ENCODE peak calls at places on chromosomes 2 and 18, in five cellular contexts. F is ovary, A is transverse colon, N is testis, D is right lobe of liver. I is an unnamed sample.
A peak's percentile ranks its signal among the peaks of the same experiment; 100 is the strongest.

GRCh38 chr2:216404010-216404618 is 8.2 kb upstream of the SMARCAL1 start:
- DNase-seq in D (peak; percentile 53), F (no peak), N (peak; percentile 54), A (peak; percentile 36), I (peak; percentile 35)

GRCh38 chr2:51424418-51424817 is 392.5 kb upstream of the NRXN1 start:
- DNase-seq in F (no peak), D (no peak), A (no peak), N (no peak), I (no peak)

GRCh38 chr2:176091329-176092258 is 927 bp upstream of the HOXD13 start:
- DNase-seq in A (no peak), D (no peak), F (no peak), N (no peak), I (no peak)

GRCh38 chr2:84781942-84782716 is 98.8 kb downstream of the TRABD2A start:
- DNase-seq in D (no peak), N (no peak), F (no peak), A (peak; percentile 76), I (no peak)

GRCh38 chr2:147679664-147680502 is 164.9 kb upstream of the ACVR2A start:
- DNase-seq in F (no peak), N (no peak), A (no peak), D (no peak), I (no peak)

GRCh38 chr18:24176727-24177416 is 38.0 kb downstream of the CABYR start:
- DNase-seq in A (peak; percentile 71), N (peak; percentile 80), D (peak; percentile 69), F (peak; percentile 52), I (peak; percentile 79)

GRCh38 chr2:37472959-37473358 is 128.5 kb downstream of the QPCT start:
- DNase-seq in A (no peak), F (no peak), N (no peak), D (peak; percentile 55), I (no peak)

GRCh38 chr2:230684222-230685164 is 28.1 kb upstream of the CAB39 start:
- DNase-seq in A (peak; percentile 59), D (no peak), F (no peak), N (no peak), I (no peak)

GRCh38 chr2:69966496-69966895 is 5.1 kb upstream of the ASPRV1 start:
- DNase-seq in N (no peak), D (no peak), F (no peak), A (no peak), I (no peak)

GRCh38 chr2:226213717-226214116 is 585.9 kb downstream of the IRS1 start:
- DNase-seq in A (no peak), F (no peak), N (no peak), D (no peak), I (no peak)

GRCh38 chr2:96895032-96895708 is 25.3 kb upstream of the SEMA4C start:
- DNase-seq in F (peak; percentile 58), D (no peak), A (no peak), N (no peak), I (no peak)

GRCh38 chr2:239462671-239463506 is 62.1 kb upstream of the HDAC4 start:
- DNase-seq in A (peak; percentile 7), N (peak; percentile 8), F (no peak), D (peak; percentile 44), I (peak; percentile 19)

GRCh38 chr2:55168221-55169154 is 63.6 kb downstream of the CLHC1 start:
- DNase-seq in F (peak; percentile 64), N (peak; percentile 69), A (peak; percentile 54), D (no peak), I (peak; percentile 64)

GRCh38 chr2:160207804-160208661 is 8.0 kb upstream of the ITGB6 start:
- DNase-seq in N (peak; percentile 24), A (peak; percentile 88), F (peak; percentile 73), D (peak; percentile 61), I (peak; percentile 91)

GRCh38 chr2:115165529-115166109 is 723.2 kb downstream of the DPP10 start:
- DNase-seq in N (peak; percentile 60), F (no peak), D (no peak), A (no peak), I (peak; percentile 61)

GRCh38 chr2:238286551-238286950 is 1.9 kb downstream of the PER2 start:
- DNase-seq in N (peak; percentile 69), F (peak; percentile 82), A (peak; percentile 67), D (peak; percentile 90), I (peak; percentile 86)

GRCh38 chr18:6044773-6045172 is 149.5 kb upstream of the TMEM200C start:
- DNase-seq in A (no peak), F (no peak), D (no peak), N (no peak), I (no peak)

GRCh38 chr2:131413148-131413747 is 49.3 kb upstream of the RAB6D start:
- DNase-seq in N (peak; percentile 48), A (no peak), F (no peak), D (no peak), I (no peak)

GRCh38 chr2:2698182-2699116 is 367.4 kb upstream of the MYT1L start:
- DNase-seq in D (no peak), N (no peak), F (no peak), A (no peak), I (peak; percentile 60)

GRCh38 chr2:201882353-201883095 is 76.2 kb downstream of the CDK15 start:
- DNase-seq in D (no peak), A (no peak), F (no peak), N (no peak), I (no peak)

GRCh38 chr2:221407765-221408164 is 164.3 kb downstream of the EPHA4 start:
- DNase-seq in D (no peak), N (no peak), A (no peak), F (no peak), I (no peak)

GRCh38 chr18:2602844-2603243 is 31.5 kb downstream of the NDC80 start:
- DNase-seq in F (no peak), A (no peak), D (no peak), N (no peak), I (no peak)

GRCh38 chr2:237432484-237433092 is 18.6 kb upstream of the COL6A3 start:
- DNase-seq in F (no peak), N (peak; percentile 76), D (no peak), A (no peak), I (no peak)

GRCh38 chr2:216517447-216517846 is 18.8 kb downstream of the RPL37A start:
- DNase-seq in D (no peak), F (no peak), A (no peak), N (no peak), I (no peak)

GRCh38 chr2:43018179-43019024 is 208.0 kb downstream of the ZFP36L2 start:
- DNase-seq in N (peak; percentile 90), A (peak; percentile 79), F (peak; percentile 94), D (peak; percentile 90), I (peak; percentile 96)

GRCh38 chr2:44550571-44550970 is 188.8 kb downstream of the CAMKMT start:
- DNase-seq in N (no peak), F (no peak), A (no peak), D (no peak), I (no peak)

GRCh38 chr2:188512456-188512855 is 220.8 kb downstream of the GULP1 start:
- DNase-seq in N (no peak), A (no peak), F (no peak), D (no peak), I (no peak)

GRCh38 chr2:196594158-196594557 is 45.4 kb upstream of the CCDC150 start:
- DNase-seq in D (no peak), F (no peak), A (no peak), N (no peak), I (no peak)

GRCh38 chr2:235514627-235515363 is 21.0 kb downstream of the AGAP1 start:
- DNase-seq in F (no peak), D (peak; percentile 81), N (no peak), A (peak; percentile 81), I (no peak)

GRCh38 chr2:73415906-73416305 is 30.3 kb downstream of the ALMS1 start:
- DNase-seq in N (no peak), A (no peak), D (no peak), F (no peak), I (no peak)

GRCh38 chr2:55107428-55107827 is 57.2 kb upstream of the RTN4 start:
- DNase-seq in A (no peak), D (no peak), F (no peak), N (no peak), I (no peak)

GRCh38 chr2:207371877-207372276 is 157.9 kb upstream of the CREB1 start:
- DNase-seq in D (no peak), F (no peak), A (no peak), N (no peak), I (no peak)

GRCh38 chr18:50696436-50696835 is 123.4 kb downstream of the MRO start:
- DNase-seq in F (no peak), A (no peak), N (no peak), D (no peak), I (no peak)

DNA sequence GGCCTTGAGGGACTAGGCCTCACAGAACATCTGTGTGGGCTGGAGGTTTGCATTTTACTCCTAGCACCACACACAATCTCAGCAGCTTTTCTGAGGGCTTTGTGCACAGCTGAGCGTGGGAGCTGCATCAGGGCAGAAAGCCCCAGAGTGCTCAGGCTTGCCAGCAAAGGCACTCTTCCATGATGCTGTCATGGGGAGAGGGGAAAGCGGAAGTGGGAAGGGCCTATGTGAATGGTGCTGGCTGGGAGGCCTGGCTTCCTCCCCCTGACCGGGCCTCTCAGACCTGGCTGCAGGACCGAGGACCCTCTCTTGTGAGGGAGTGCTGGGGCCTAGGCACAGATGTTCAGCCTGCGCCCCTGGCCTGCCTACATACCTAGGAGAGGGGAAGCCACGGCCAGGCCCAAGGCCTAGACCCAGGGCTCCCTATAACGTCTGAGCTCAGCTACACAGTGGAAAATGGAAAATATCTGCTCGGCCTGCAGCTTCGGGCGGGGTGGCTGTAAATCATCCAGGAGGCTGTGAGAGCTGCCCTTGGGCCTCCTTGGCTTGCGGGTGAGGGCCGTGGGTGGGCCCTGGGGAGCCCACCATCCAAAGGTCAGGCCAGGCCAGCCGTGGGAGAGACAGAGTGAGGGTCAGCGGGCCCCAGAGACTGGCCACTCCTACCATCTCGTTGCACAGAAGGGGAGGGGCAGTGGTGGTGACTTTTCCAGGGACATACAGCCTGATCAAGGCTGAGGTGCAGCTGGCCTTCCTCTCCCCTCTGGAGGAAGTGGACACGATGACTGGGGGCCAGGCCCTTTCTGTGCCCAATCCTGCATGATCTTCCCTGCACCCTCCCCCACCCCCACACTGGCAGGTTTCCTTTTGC is 22.7 kb downstream of the GLI2 start:
- DNase-seq in N (peak; percentile 81), F (peak; percentile 90), A (no peak), D (peak; percentile 41), I (peak; percentile 38)
- TF ChIP-seq POLR2A in N (no peak), F (no peak), A (no peak), D (no peak), I (no peak)

DNA sequence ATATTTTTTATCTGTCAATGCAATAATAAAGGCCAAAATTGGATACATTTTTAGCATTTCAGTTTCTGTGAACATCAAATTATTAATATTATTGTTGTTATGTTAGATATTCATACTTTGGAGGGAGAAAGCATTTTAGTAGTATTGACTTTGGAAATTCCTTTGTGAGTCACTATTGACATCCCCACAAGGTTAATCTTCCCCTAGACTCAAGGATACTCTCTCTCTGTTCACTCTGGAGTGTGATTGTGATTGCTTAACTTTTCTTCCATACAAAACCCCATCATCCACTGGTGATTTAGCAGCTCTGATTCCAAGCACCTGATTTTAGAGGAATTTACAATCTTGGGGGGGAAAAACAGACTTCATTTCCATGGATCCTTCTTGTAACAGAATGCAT is 352.0 kb downstream of the THSD7B start:
- DNase-seq in N (no peak), A (no peak), F (no peak), D (no peak), I (no peak)
- H3K4me1 ChIP-seq in N (no peaks in the 10 kb centered on the region), A (no peaks in the 10 kb centered on the region), F (no peaks in the 10 kb centered on the region), D (no peaks in the 10 kb centered on the region), I (no peaks in the 10 kb centered on the region)

GRCh38 chr2:218229239-218229638 is 12.2 kb downstream of the ARPC2 start:
- DNase-seq in A (no peak), N (no peak), D (no peak), F (no peak), I (peak; percentile 19)
- H3K27ac ChIP-seq in A (peak overlapping the region; percentile 77), N (peak overlapping the region; percentile 86), D (peak overlapping the region; percentile 19), F (peak overlapping the region; percentile 58), I (peak overlapping the region; percentile 27)

GRCh38 chr2:219552382-219553167 is 8.7 kb downstream of the TMEM198 start:
- DNase-seq in D (peak; percentile 86), F (peak; percentile 98), N (peak; percentile 96), A (peak; percentile 90), I (peak; percentile 91)
- TF ChIP-seq POLR2A in D (no peak), F (peak; percentile 30), N (no peak), A (no peak), I (no peak)